ENCODE peak calls at places on chromosomes 16 and 17, in seven cellular contexts. One of them, this sample, is unnamed. For H3K9me3, the result is how much of the 10 kb centered on the place peaks cover.

GRCh38 chr16:78957328-78958100 is 643.0 kb downstream of the MAF start:
- DNase-seq in fibroblast of lung: no peak
- DNase-seq in HCT116: no peak
- DNase-seq in PC-3: no peak
- DNase-seq in GM12878: no peak
- DNase-seq in SK-N-MC: no peak
- DNase-seq in GM23248: no peak
- DNase-seq in this sample: no peak

GRCh38 chr17:80968602-80969029 is 23.0 kb upstream of the CHMP6 start:
- DNase-seq in fibroblast of lung: peak
- DNase-seq in HCT116: no peak
- DNase-seq in PC-3: no peak
- DNase-seq in GM12878: no peak
- DNase-seq in SK-N-MC: no peak
- DNase-seq in GM23248: peak
- DNase-seq in this sample: no peak

GRCh38 chr17:32461853-32462617 is 17.7 kb downstream of the PSMD11 start:
- DNase-seq in fibroblast of lung: peak
- DNase-seq in HCT116: peak
- DNase-seq in PC-3: peak
- DNase-seq in GM12878: no peak
- DNase-seq in SK-N-MC: no peak
- DNase-seq in GM23248: peak
- DNase-seq in this sample: peak

GRCh38 chr17:73311428-73311780 is 397 bp downstream of the CDC42EP4 start:
- DNase-seq in fibroblast of lung: no peak
- DNase-seq in HCT116: no peak
- DNase-seq in PC-3: no peak
- DNase-seq in GM12878: no peak
- DNase-seq in SK-N-MC: no peak
- DNase-seq in GM23248: no peak
- DNase-seq in this sample: no peak

GRCh38 chr17:31550389-31551056 is 159.0 kb downstream of the RAB11FIP4 start:
- DNase-seq in fibroblast of lung: peak
- DNase-seq in HCT116: no peak
- DNase-seq in PC-3: no peak
- DNase-seq in GM12878: no peak
- DNase-seq in SK-N-MC: no peak
- DNase-seq in GM23248: peak
- DNase-seq in this sample: no peak

GRCh38 chr16:75293173-75293572 is 41.7 kb upstream of the BCAR1 start:
- DNase-seq in fibroblast of lung: no peak
- DNase-seq in HCT116: no peak
- DNase-seq in PC-3: no peak
- DNase-seq in GM12878: no peak
- DNase-seq in SK-N-MC: no peak
- DNase-seq in GM23248: no peak
- DNase-seq in this sample: no peak

GRCh38 chr17:50129946-50130777 is at the start of gene SAMD14:
- DNase-seq in fibroblast of lung: peak
- DNase-seq in HCT116: no peak
- DNase-seq in PC-3: no peak
- DNase-seq in GM12878: no peak
- DNase-seq in SK-N-MC: no peak
- DNase-seq in GM23248: peak
- DNase-seq in this sample: no peak

GRCh38 chr17:82981141-82981540 is 98.3 kb upstream of the METRNL start:
- DNase-seq in fibroblast of lung: no peak
- DNase-seq in HCT116: no peak
- DNase-seq in PC-3: no peak
- DNase-seq in GM12878: no peak
- DNase-seq in SK-N-MC: no peak
- DNase-seq in GM23248: no peak
- DNase-seq in this sample: no peak

GRCh38 chr17:45127583-45128300 is 4.6 kb downstream of the PLCD3 start:
- DNase-seq in fibroblast of lung: peak
- DNase-seq in HCT116: no peak
- DNase-seq in PC-3: peak
- DNase-seq in GM12878: no peak
- DNase-seq in SK-N-MC: no peak
- DNase-seq in GM23248: peak
- DNase-seq in this sample: peak

GRCh38 chr17:7703584-7704574 is 1.1 kb upstream of the EFNB3 start:
- DNase-seq in fibroblast of lung: peak
- DNase-seq in HCT116: no peak
- DNase-seq in PC-3: no peak
- DNase-seq in GM12878: no peak
- DNase-seq in SK-N-MC: no peak
- DNase-seq in GM23248: peak
- DNase-seq in this sample: peak

GRCh38 chr17:62963296-62963695 is 2.7 kb upstream of the TANC2 start:
- DNase-seq in fibroblast of lung: peak
- DNase-seq in HCT116: peak
- DNase-seq in PC-3: peak
- DNase-seq in GM12878: no peak
- DNase-seq in SK-N-MC: no peak
- DNase-seq in GM23248: peak
- DNase-seq in this sample: peak

GRCh38 chr17:6487243-6488007 is 43.2 kb downstream of the PIMREG start:
- DNase-seq in fibroblast of lung: no peak
- DNase-seq in HCT116: no peak
- DNase-seq in PC-3: no peak
- DNase-seq in GM12878: no peak
- DNase-seq in SK-N-MC: no peak
- DNase-seq in GM23248: peak
- DNase-seq in this sample: no peak

GRCh38 chr17:33169580-33170285 is 123.4 kb downstream of the ASIC2 start:
- DNase-seq in fibroblast of lung: peak
- DNase-seq in HCT116: no peak
- DNase-seq in PC-3: peak
- DNase-seq in GM12878: no peak
- DNase-seq in SK-N-MC: no peak
- DNase-seq in GM23248: peak
- DNase-seq in this sample: peak

GRCh38 chr16:79598341-79599181 is 2.0 kb downstream of the MAF start:
- DNase-seq in fibroblast of lung: peak
- DNase-seq in HCT116: no peak
- DNase-seq in PC-3: no peak
- DNase-seq in GM12878: no peak
- DNase-seq in SK-N-MC: no peak
- DNase-seq in GM23248: peak
- DNase-seq in this sample: peak

GRCh38 chr16:3459401-3460090 is 16.1 kb downstream of the NAA60 start:
- DNase-seq in fibroblast of lung: peak
- DNase-seq in HCT116: no peak
- DNase-seq in PC-3: peak
- DNase-seq in GM12878: no peak
- DNase-seq in SK-N-MC: no peak
- DNase-seq in GM23248: peak
- DNase-seq in this sample: no peak

GRCh38 chr17:35313875-35314409 is 59.5 kb downstream of the SLFN11 start:
- DNase-seq in fibroblast of lung: no peak
- DNase-seq in HCT116: no peak
- DNase-seq in PC-3: no peak
- DNase-seq in GM12878: no peak
- DNase-seq in SK-N-MC: no peak
- DNase-seq in GM23248: peak
- DNase-seq in this sample: no peak

GRCh38 chr17:72145972-72146755 is 25.3 kb downstream of the SOX9 start:
- DNase-seq in fibroblast of lung: peak
- DNase-seq in HCT116: no peak
- DNase-seq in PC-3: peak
- DNase-seq in GM12878: no peak
- DNase-seq in SK-N-MC: no peak
- DNase-seq in GM23248: peak
- DNase-seq in this sample: peak

GRCh38 chr17:19386974-19387920 is at the start of gene MFAP4:
- DNase-seq in fibroblast of lung: peak
- DNase-seq in HCT116: no peak
- DNase-seq in PC-3: no peak
- DNase-seq in GM12878: no peak
- DNase-seq in SK-N-MC: peak
- DNase-seq in GM23248: peak
- DNase-seq in this sample: no peak

GRCh38 chr17:43092891-43093290 is 32.3 kb downstream of the BRCA1 start:
- DNase-seq in fibroblast of lung: peak
- DNase-seq in HCT116: no peak
- DNase-seq in PC-3: no peak
- DNase-seq in GM12878: no peak
- DNase-seq in SK-N-MC: no peak
- DNase-seq in GM23248: peak
- DNase-seq in this sample: no peak

GRCh38 chr16:35308674-35309073 is 1849.3 kb downstream of the TP53TG3F start:
- DNase-seq in fibroblast of lung: no peak
- DNase-seq in HCT116: no peak
- DNase-seq in PC-3: no peak
- DNase-seq in GM12878: no peak
- DNase-seq in SK-N-MC: no peak
- DNase-seq in GM23248: no peak
- DNase-seq in this sample: peak
- H3K9me3 ChIP-seq in fibroblast of lung: under half
- H3K9me3 ChIP-seq in HCT116: under half
- H3K9me3 ChIP-seq in PC-3: under half
- H3K9me3 ChIP-seq in GM12878: under half
- H3K9me3 ChIP-seq in SK-N-MC: under half
- H3K9me3 ChIP-seq in GM23248: under half
- H3K9me3 ChIP-seq in this sample: under half

GRCh38 chr16:62927122-62927521 is 890.9 kb upstream of the CDH8 start:
- DNase-seq in fibroblast of lung: no peak
- DNase-seq in HCT116: no peak
- DNase-seq in PC-3: no peak
- DNase-seq in GM12878: no peak
- DNase-seq in SK-N-MC: no peak
- DNase-seq in GM23248: no peak
- DNase-seq in this sample: no peak

GRCh38 chr16:62929593-62929992 is 893.4 kb upstream of the CDH8 start:
- DNase-seq in fibroblast of lung: no peak
- DNase-seq in HCT116: no peak
- DNase-seq in PC-3: no peak
- DNase-seq in GM12878: no peak
- DNase-seq in SK-N-MC: no peak
- DNase-seq in GM23248: no peak
- DNase-seq in this sample: no peak
- TF ChIP-seq EZH2 in fibroblast of lung: no peak
- TF ChIP-seq EZH2 in HCT116: no peak
- TF ChIP-seq EZH2 in PC-3: no peak
- TF ChIP-seq EZH2 in GM12878: no peak
- TF ChIP-seq EZH2 in SK-N-MC: no peak
- TF ChIP-seq EZH2 in GM23248: no peak
- TF ChIP-seq EZH2 in this sample: no peak

GRCh38 chr17:4536259-4536741 is 18.9 kb downstream of the MYBBP1A start:
- DNase-seq in fibroblast of lung: peak
- DNase-seq in HCT116: no peak
- DNase-seq in PC-3: no peak
- DNase-seq in GM12878: no peak
- DNase-seq in SK-N-MC: no peak
- DNase-seq in GM23248: peak
- DNase-seq in this sample: no peak
- H3K9ac ChIP-seq in fibroblast of lung: no peak
- H3K9ac ChIP-seq in HCT116: no peak
- H3K9ac ChIP-seq in PC-3: no peak
- H3K9ac ChIP-seq in GM12878: no peak
- H3K9ac ChIP-seq in SK-N-MC: no peak
- H3K9ac ChIP-seq in GM23248: no peak
- H3K9ac ChIP-seq in this sample: no peak

GRCh38 chr16:89994389-89994720 is 24.9 kb downstream of the DBNDD1 start:
- DNase-seq in fibroblast of lung: no peak
- DNase-seq in HCT116: no peak
- DNase-seq in PC-3: no peak
- DNase-seq in GM12878: no peak
- DNase-seq in SK-N-MC: no peak
- DNase-seq in GM23248: no peak
- DNase-seq in this sample: no peak

GRCh38 chr16:89996178-89996489 is 23.1 kb downstream of the DBNDD1 start:
- DNase-seq in fibroblast of lung: no peak
- DNase-seq in HCT116: no peak
- DNase-seq in PC-3: no peak
- DNase-seq in GM12878: no peak
- DNase-seq in SK-N-MC: no peak
- DNase-seq in GM23248: no peak
- DNase-seq in this sample: no peak

GRCh38 chr16:89993971-89994370 is 25.3 kb downstream of the DBNDD1 start:
- DNase-seq in fibroblast of lung: no peak
- DNase-seq in HCT116: no peak
- DNase-seq in PC-3: no peak
- DNase-seq in GM12878: no peak
- DNase-seq in SK-N-MC: peak
- DNase-seq in GM23248: no peak
- DNase-seq in this sample: no peak

GRCh38 chr16:89990799-89991198 is 28.5 kb downstream of the DBNDD1 start:
- DNase-seq in fibroblast of lung: no peak
- DNase-seq in HCT116: no peak
- DNase-seq in PC-3: no peak
- DNase-seq in GM12878: no peak
- DNase-seq in SK-N-MC: no peak
- DNase-seq in GM23248: no peak
- DNase-seq in this sample: no peak

GRCh38 chr16:89993377-89993776 is 25.9 kb downstream of the DBNDD1 start:
- DNase-seq in fibroblast of lung: no peak
- DNase-seq in HCT116: no peak
- DNase-seq in PC-3: no peak
- DNase-seq in GM12878: no peak
- DNase-seq in SK-N-MC: no peak
- DNase-seq in GM23248: no peak
- DNase-seq in this sample: no peak
- H3K9me3 ChIP-seq in fibroblast of lung: under half
- H3K9me3 ChIP-seq in HCT116: under half
- H3K9me3 ChIP-seq in PC-3: under half
- H3K9me3 ChIP-seq in GM12878: under half
- H3K9me3 ChIP-seq in SK-N-MC: under half
- H3K9me3 ChIP-seq in GM23248: under half
- H3K9me3 ChIP-seq in this sample: under half